ENCODE peak calls at places on chromosomes 5 and 9, in seven cellular contexts. Q, L, Y, F, N, E and W are unnamed samples.

GRCh38 chr5:59093329-59093728 is 510.5 kb downstream of the RAB3C start:
- DNase-seq in Q (no peak), L (no peak), Y (peak), F (no peak), N (no peak), E (no peak), W (no peak)

GRCh38 chr9:91864372-91864771 is 85.7 kb downstream of the ROR2 start:
- DNase-seq in Q (no peak), L (no peak), Y (no peak), F (no peak), N (no peak), E (no peak), W (no peak)

GRCh38 chr5:112237456-112237855 is 181.6 kb downstream of the EPB41L4A start:
- DNase-seq in Q (no peak), L (no peak), Y (no peak), F (no peak), N (no peak), E (no peak), W (no peak)

GRCh38 chr5:42612997-42613396 is 143.6 kb upstream of the CCDC152 start:
- DNase-seq in Q (peak), L (no peak), Y (peak), F (no peak), N (no peak), E (no peak), W (no peak)

GRCh38 chr5:145237843-145238242 is 597.3 kb downstream of the PRELID2 start:
- DNase-seq in Q (peak), L (peak), Y (peak), F (peak), N (no peak), E (peak), W (peak)

GRCh38 chr5:119655081-119655480 is 25.7 kb downstream of the FAM170A start:
- DNase-seq in Q (peak), L (no peak), Y (no peak), F (peak), N (no peak), E (no peak), W (no peak)

GRCh38 chr5:40227366-40227765 is 452.3 kb upstream of the PTGER4 start:
- DNase-seq in Q (no peak), L (no peak), Y (peak), F (no peak), N (no peak), E (no peak), W (no peak)

GRCh38 chr5:111111956-111112355 is 19.8 kb downstream of the WDR36 start:
- DNase-seq in Q (no peak), L (no peak), Y (no peak), F (no peak), N (no peak), E (no peak), W (no peak)

GRCh38 chr9:89523948-89524347 is 26.0 kb upstream of the SEMA4D start:
- DNase-seq in Q (no peak), L (no peak), Y (no peak), F (no peak), N (no peak), E (no peak), W (no peak)

GRCh38 chr5:76705574-76705973 is 10.4 kb upstream of the F2R start:
- DNase-seq in Q (no peak), L (no peak), Y (no peak), F (no peak), N (no peak), E (no peak), W (no peak)

GRCh38 chr9:18122156-18122555 is 351.8 kb upstream of the ADAMTSL1 start:
- DNase-seq in Q (peak), L (no peak), Y (peak), F (no peak), N (no peak), E (no peak), W (no peak)

GRCh38 chr5:125093776-125094175 is 347.3 kb upstream of the ZNF608 start:
- DNase-seq in Q (peak), L (no peak), Y (peak), F (no peak), N (no peak), E (peak), W (no peak)

GRCh38 chr5:55821731-55822512 is 29.2 kb upstream of the IL31RA start:
- DNase-seq in Q (no peak), L (no peak), Y (peak), F (peak), N (no peak), E (no peak), W (no peak)

GRCh38 chr5:32707394-32707997 is 3.6 kb upstream of the NPR3 start:
- DNase-seq in Q (no peak), L (peak), Y (peak), F (no peak), N (no peak), E (peak), W (no peak)

GRCh38 chr9:97853844-97854695 is 1.0 kb downstream of the FOXE1 start:
- DNase-seq in Q (no peak), L (peak), Y (peak), F (no peak), N (peak), E (no peak), W (no peak)

GRCh38 chr5:53874409-53874808 is 314.0 kb downstream of the NDUFS4 start:
- DNase-seq in Q (no peak), L (peak), Y (peak), F (no peak), N (no peak), E (no peak), W (peak)

GRCh38 chr5:14757853-14758252 is 93.3 kb downstream of the OTULIN start:
- DNase-seq in Q (no peak), L (no peak), Y (no peak), F (no peak), N (no peak), E (no peak), W (no peak)

GRCh38 chr9:122786338-122786737 is 2.4 kb upstream of the OR5C1 start:
- DNase-seq in Q (no peak), L (no peak), Y (no peak), F (no peak), N (peak), E (no peak), W (no peak)

GRCh38 chr9:130427326-130427725 is 17.4 kb upstream of the ASS1 start:
- DNase-seq in Q (no peak), L (no peak), Y (no peak), F (no peak), N (no peak), E (no peak), W (no peak)

GRCh38 chr9:130424781-130425310 is 19.9 kb upstream of the ASS1 start:
- DNase-seq in Q (no peak), L (no peak), Y (no peak), F (no peak), N (no peak), E (no peak), W (no peak)

GRCh38 chr9:130426883-130427282 is 17.9 kb upstream of the ASS1 start:
- DNase-seq in Q (peak), L (no peak), Y (peak), F (no peak), N (peak), E (no peak), W (no peak)

GRCh38 chr9:130425741-130426466 is 18.9 kb upstream of the ASS1 start:
- DNase-seq in Q (no peak), L (no peak), Y (no peak), F (no peak), N (no peak), E (no peak), W (peak)

DNA sequence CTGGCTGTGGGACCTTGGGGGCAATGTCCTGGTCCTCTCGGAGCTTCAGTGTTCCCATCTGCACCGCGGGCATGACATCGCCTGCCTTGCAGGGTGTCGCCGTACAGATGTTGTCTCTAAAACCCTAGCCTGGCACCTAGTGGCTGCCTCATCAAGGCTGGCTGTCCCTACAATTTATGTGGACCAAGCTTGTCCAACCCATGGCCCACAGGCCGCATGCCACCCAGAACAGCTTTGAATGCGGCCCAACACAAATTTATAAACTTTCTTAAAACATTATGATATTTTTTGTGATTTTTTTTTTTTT is 18.3 kb upstream of the ASS1 start:
- DNase-seq in Q (no peak), L (no peak), Y (no peak), F (no peak), N (no peak), E (no peak), W (no peak)
- TF ChIP-seq CTCF in Q (no peak), L (no peak), Y (no peak), F (no peak), N (peak), E (no peak), W (no peak)

DNA sequence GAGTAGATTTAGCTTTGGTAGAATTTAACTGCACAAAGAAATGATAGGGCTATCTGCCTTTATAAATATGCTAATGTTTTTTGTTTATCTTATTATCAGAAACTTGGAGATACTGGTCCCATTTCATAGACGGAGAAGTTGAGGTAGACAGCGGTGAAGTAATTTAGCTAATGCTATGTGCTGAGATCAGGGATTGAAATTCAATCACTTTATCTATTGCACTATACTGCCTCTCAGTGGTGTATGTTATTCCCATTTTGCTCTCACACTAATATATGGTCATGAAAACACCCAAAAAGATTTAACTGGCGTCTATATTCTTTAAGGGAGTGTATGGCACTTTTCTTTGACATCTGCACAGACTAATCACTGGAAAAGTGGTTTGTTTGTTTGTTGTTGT is 725.9 kb upstream of the WWC1 start:
- DNase-seq in Q (peak), L (no peak), Y (peak), F (no peak), N (no peak), E (no peak), W (no peak)
- TF ChIP-seq CTCF in Q (peak), L (peak), Y (peak), F (no peak), N (peak), E (no peak), W (no peak)

GRCh38 chr9:101094686-101095085 is 66.2 kb downstream of the PLPPR1 start:
- DNase-seq in Q (no peak), L (no peak), Y (no peak), F (no peak), N (no peak), E (no peak), W (no peak)
- TF ChIP-seq CTCF in Q (no peak), L (no peak), Y (no peak), F (no peak), N (no peak), E (no peak), W (no peak)

DNA sequence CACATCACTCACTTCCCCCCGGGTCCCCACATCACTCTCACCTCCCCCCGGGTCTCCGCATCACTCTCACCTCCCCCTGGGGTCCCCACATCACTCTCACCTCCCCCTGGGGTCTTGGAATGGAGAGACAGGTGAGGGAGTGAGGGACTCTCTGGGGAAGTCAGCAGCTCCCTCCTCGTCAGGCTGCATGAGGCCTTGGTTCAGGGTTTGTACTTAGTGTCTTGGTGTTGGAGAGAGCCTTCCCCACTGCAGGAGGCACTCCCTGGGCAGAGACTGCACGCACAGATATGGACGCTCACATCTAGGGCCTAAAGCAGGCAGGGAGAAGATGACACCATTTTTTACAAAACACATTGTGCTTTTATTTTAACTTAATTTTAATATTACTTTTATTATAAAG is 56.5 kb upstream of the IRX4 start:
- DNase-seq in Q (no peak), L (no peak), Y (no peak), F (no peak), N (no peak), E (no peak), W (no peak)
- TF ChIP-seq CTCF in Q (no peak), L (no peak), Y (no peak), F (no peak), N (no peak), E (no peak), W (no peak)

DNA sequence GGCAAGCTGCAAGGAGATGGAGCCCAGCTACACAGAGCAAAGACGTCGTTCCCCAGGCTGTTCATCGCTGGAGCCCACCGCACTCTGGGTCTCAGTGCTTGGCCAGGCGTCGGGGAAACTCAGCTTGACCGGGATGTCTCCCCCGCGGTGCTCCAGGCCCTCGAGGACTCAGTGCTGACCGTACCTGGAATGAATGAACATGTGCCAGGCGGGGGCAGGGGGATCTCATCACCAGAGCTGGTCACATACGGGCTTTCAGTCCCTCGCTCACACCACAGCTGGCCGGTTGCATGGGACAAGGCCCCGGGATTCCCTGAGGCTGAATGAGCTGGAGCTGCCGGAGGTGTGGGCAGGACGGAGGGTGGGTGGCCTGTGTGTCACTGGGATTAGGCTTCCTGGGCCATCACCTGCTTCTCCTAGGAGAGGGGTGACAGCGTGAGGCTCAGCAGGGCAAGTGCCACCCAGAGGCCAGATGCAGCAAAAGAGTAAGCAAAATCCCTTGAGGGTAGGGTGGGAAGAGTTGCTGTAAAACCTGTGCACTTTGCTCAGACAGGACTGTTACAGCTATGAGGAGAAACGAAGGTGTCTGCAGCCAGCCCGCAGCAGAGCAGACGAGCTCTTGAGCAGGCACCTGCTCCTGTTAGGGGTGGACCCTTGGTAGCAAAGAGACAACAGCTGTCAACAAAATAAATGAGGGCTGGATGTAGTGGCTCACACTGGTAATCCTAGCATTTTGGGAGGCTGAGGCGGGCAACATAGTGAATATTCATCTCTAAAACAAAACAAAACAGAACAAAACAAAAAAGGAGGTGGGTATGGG is 70.7 kb upstream of the RAPGEF1 start:
- DNase-seq in Q (no peak), L (peak), Y (no peak), F (no peak), N (no peak), E (no peak), W (peak)
- TF ChIP-seq CTCF in Q (peak), L (peak), Y (no peak), F (no peak), N (no peak), E (no peak), W (no peak)

GRCh38 chr5:22699319-22699718 is 153.8 kb downstream of the CDH12 start:
- DNase-seq in Q (no peak), L (no peak), Y (no peak), F (no peak), N (no peak), E (no peak), W (no peak)
- TF ChIP-seq CTCF in Q (no peak), L (no peak), Y (no peak), F (no peak), N (no peak), E (no peak), W (no peak)

GRCh38 chr5:148029131-148029530 is 34.6 kb upstream of the SPINK5 start:
- DNase-seq in Q (no peak), L (no peak), Y (no peak), F (no peak), N (no peak), E (no peak), W (no peak)

GRCh38 chr5:148027505-148027904 is 36.3 kb upstream of the SPINK5 start:
- DNase-seq in Q (no peak), L (no peak), Y (no peak), F (no peak), N (no peak), E (no peak), W (no peak)

GRCh38 chr5:148035676-148036075 is 28.1 kb upstream of the SPINK5 start:
- DNase-seq in Q (no peak), L (no peak), Y (no peak), F (no peak), N (no peak), E (no peak), W (no peak)

DNA sequence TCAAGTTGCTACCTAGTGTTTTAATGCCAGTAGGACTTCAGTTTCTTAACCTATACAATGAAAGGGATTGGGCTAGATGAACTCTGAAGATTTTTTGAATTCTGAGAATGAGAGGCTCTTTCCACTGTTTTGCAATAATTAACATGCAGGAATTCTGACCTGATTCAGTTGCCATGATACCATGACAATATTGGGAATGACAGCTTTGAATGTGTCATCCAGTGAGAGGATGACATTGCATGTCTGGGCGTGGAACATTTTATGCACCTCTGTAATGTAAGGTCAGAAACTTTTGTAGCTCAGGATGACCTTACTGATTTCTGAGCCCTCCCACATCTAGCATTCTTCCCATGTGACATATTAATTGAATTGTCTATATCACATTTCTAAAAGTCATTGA is 30.6 kb upstream of the SPINK5 start:
- DNase-seq in Q (no peak), L (no peak), Y (no peak), F (no peak), N (no peak), E (no peak), W (no peak)
- TF ChIP-seq CTCF in Q (no peak), L (no peak), Y (no peak), F (no peak), N (no peak), E (no peak), W (no peak)

GRCh38 chr5:102858808-102859207 is 103.7 kb downstream of the PAM start:
- DNase-seq in Q (peak), L (no peak), Y (peak), F (no peak), N (no peak), E (no peak), W (no peak)

GRCh38 chr5:102863058-102863457 is 108.0 kb downstream of the PAM start:
- DNase-seq in Q (no peak), L (no peak), Y (no peak), F (no peak), N (no peak), E (no peak), W (no peak)

GRCh38 chr5:102858221-102858620 is 103.1 kb downstream of the PAM start:
- DNase-seq in Q (no peak), L (no peak), Y (no peak), F (no peak), N (no peak), E (no peak), W (no peak)

GRCh38 chr5:102857090-102857818 is 102.1 kb downstream of the PAM start:
- DNase-seq in Q (no peak), L (no peak), Y (peak), F (no peak), N (no peak), E (no peak), W (no peak)

GRCh38 chr5:102860035-102860434 is 104.9 kb downstream of the PAM start:
- DNase-seq in Q (no peak), L (no peak), Y (no peak), F (no peak), N (no peak), E (no peak), W (no peak)
- TF ChIP-seq CTCF in Q (no peak), L (no peak), Y (no peak), F (no peak), N (no peak), E (no peak), W (no peak)

DNA sequence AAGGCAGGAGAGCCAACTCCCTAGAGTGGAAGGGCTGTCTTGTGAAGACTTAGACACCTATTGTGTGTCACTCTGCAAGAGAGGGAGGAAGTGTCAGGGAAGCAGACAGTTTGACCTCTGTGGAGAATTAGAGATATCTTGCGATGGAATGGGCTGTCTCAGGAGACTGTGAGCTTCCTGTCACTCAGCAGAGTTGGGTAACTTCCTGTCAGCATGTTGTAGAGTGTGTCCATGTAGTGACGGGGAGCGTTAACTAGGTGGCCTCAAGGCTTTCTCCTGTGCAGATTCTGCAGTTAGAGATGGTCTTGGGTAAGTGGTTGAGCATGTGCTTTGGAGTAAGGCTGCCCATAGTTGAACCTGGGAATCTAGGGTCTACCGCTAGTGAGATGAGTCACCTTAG is 136.5 kb downstream of the KIF4B start:
- DNase-seq in Q (no peak), L (peak), Y (no peak), F (no peak), N (no peak), E (no peak), W (no peak)
- TF ChIP-seq CTCF in Q (no peak), L (no peak), Y (no peak), F (no peak), N (no peak), E (no peak), W (no peak)